ENCODE peak calls at places on chromosomes 3 and 15, in ten cellular contexts. K is CD8-positive, alpha-beta memory T cell; R is suprapubic skin; U is cardiac muscle cell; D is GM23338; V is SJCRH30; X is psoas muscle; J is MM.1S; S is fibroblast of lung; L is iPS DF 6.9. F is an unnamed sample.

GRCh38 chr15:36358094-36358961 is 221.1 kb upstream of the CDIN1 start:
- DNase-seq in K (no peak), R (no peak), U (no peak), D (no peak), V (peak; percentile 3), X (no peak), J (no peak), S (peak; percentile 88), L (no peak), F (no peak)

GRCh38 chr15:89852342-89853005 is 37.8 kb upstream of the ANPEP start:
- DNase-seq in K (no peak), R (no peak), U (no peak), D (no peak), V (no peak), X (no peak), J (no peak), S (no peak), L (no peak), F (no peak)

GRCh38 chr3:187976361-187976900 is 177.5 kb upstream of the LPP start:
- DNase-seq in K (no peak), R (no peak), U (no peak), D (no peak), V (no peak), X (no peak), J (no peak), S (no peak), L (no peak), F (no peak)

GRCh38 chr15:38696120-38696727 is 131.6 kb upstream of the RASGRP1 start:
- DNase-seq in K (no peak), R (peak; percentile 60), U (no peak), D (no peak), V (peak; percentile 12), X (no peak), J (peak; percentile 93), S (no peak), L (no peak), F (no peak)

GRCh38 chr3:182330647-182331046 is 462.7 kb upstream of the ATP11B start:
- DNase-seq in K (no peak), R (no peak), U (no peak), D (no peak), V (no peak), X (no peak), J (peak; percentile 24), S (no peak), L (no peak), F (no peak)

GRCh38 chr3:111903067-111903511 is 44.0 kb downstream of the PHLDB2 start:
- DNase-seq in K (no peak), R (no peak), U (no peak), D (peak; percentile 43), V (no peak), X (no peak), J (no peak), S (peak; percentile 66), L (no peak), F (no peak)

GRCh38 chr15:75104804-75105557 is 81.6 kb downstream of the PPCDC start:
- DNase-seq in K (no peak), R (no peak), U (no peak), D (no peak), V (peak; percentile 97), X (no peak), J (peak; percentile 25), S (peak; percentile 89), L (no peak), F (no peak)

GRCh38 chr3:36372534-36372935 is 7.8 kb upstream of the STAC start:
- DNase-seq in K (no peak), R (no peak), U (no peak), D (no peak), V (no peak), X (no peak), J (no peak), S (no peak), L (no peak), F (no peak)

GRCh38 chr15:60370804-60371700 is 26.7 kb downstream of the ANXA2 start:
- DNase-seq in K (no peak), R (peak; percentile 88), U (no peak), D (no peak), V (peak; percentile 90), X (peak; percentile 69), J (no peak), S (peak; percentile 97), L (no peak), F (peak; percentile 59)

GRCh38 chr3:150737874-150738679 is 24.9 kb downstream of the SIAH2 start:
- DNase-seq in K (no peak), R (no peak), U (no peak), D (peak; percentile 22), V (no peak), X (no peak), J (no peak), S (peak; percentile 41), L (no peak), F (peak; percentile 52)

GRCh38 chr15:77417642-77418041 is 2.3 kb downstream of the PEAK1 start:
- DNase-seq in K (no peak), R (no peak), U (no peak), D (no peak), V (no peak), X (no peak), J (no peak), S (peak; percentile 27), L (no peak), F (no peak)

GRCh38 chr3:150547045-150547753 is 612 bp downstream of the EIF2A start:
- DNase-seq in K (no peak), R (no peak), U (no peak), D (no peak), V (no peak), X (no peak), J (no peak), S (peak; percentile 19), L (peak; percentile 9), F (no peak)

GRCh38 chr15:77527831-77528231 is 104.9 kb downstream of the LINGO1 start:
- DNase-seq in K (no peak), R (peak; percentile 49), U (no peak), D (no peak), V (peak; percentile 42), X (no peak), J (no peak), S (peak; percentile 40), L (no peak), F (no peak)

DNA sequence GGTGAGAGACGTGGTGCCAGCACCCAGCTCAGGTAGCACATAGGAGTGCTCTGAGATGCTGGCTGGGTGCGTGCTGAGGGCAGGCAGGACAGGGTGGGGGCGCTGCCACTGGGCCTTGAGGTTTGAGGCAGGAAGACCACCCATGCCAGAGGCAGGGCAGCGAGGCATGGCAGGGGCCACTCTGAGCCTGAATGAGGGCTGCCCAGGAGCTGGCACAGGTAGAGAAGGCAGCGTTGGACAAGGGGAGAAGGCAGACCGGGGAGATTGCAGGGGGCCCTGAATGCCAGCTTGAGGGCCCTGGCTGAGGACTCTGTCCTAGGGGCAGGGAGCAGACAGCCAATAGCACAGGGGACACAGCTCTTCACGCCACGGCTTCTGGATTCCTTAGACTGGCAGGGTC is 50.2 kb downstream of the ADAMTS7 start:
- DNase-seq in K (no peak), R (peak; percentile 54), U (no peak), D (no peak), V (no peak), X (peak; percentile 11), J (no peak), S (no peak), L (no peak), F (peak; percentile 44)
- H3K27ac ChIP-seq in K (no peak overlapping the region), R (peak overlapping the region; percentile 4), U (peak overlapping the region; percentile 69), D (no peak overlapping the region), V (no peak overlapping the region), X (peak overlapping the region; percentile 24), J (no peak overlapping the region), S (no peak overlapping the region), L (no peak overlapping the region), F (no peak overlapping the region)

DNA sequence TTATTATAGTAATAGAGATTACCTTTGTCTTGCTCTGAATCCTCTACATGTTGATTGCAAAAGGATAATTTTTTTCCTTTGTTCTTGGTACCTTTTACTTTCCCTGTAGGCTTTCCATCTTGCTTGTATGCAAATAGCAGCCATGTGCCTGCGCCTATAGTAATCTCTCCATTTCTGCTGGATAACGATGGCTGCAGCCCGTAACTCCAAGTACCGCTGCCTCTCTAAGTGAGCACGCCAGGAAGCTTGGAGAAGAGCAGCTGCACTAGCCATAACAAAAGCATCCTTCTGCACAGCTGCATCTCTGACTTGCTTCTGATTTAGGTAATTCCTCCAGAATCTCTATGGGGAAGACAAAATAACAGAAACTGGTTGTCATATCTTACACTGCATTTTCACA is 89.3 kb downstream of the NR2E3 start:
- DNase-seq in K (no peak), R (no peak), U (no peak), D (peak; percentile 17), V (peak; percentile 37), X (no peak), J (no peak), S (no peak), L (no peak), F (no peak)
- H3K27ac ChIP-seq in K (no peak overlapping the region), R (no peak overlapping the region), U (no peak overlapping the region), D (no peak overlapping the region), V (no peak overlapping the region), X (no peak overlapping the region), J (no peak overlapping the region), S (no peak overlapping the region), L (no peak overlapping the region), F (no peak overlapping the region)

DNA sequence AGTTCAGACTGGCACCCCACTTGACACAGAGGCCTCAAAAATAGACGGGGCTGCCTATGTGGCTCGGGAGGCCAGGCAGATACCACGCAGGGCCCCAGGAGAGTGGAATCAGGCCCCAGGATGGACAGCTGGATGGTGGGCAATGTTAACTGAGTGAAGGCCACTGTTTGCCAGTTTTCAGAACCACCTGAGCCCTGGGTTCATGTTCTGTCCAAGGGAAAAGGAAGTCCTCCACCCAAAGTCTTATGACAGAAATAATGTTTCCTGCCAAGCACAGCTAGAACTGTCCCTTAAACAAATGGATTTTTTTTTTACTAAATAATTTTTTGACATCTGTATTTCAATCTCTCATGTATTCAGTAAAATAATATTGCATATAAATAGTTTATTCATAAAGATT is 228.4 kb downstream of the KLF13 start:
- DNase-seq in K (no peak), R (no peak), U (no peak), D (no peak), V (no peak), X (no peak), J (no peak), S (no peak), L (no peak), F (no peak)
- H3K27ac ChIP-seq in K (no peak overlapping the region), R (no peak overlapping the region), U (no peak overlapping the region), D (no peak overlapping the region), V (no peak overlapping the region), X (peak overlapping the region; percentile 16), J (no peak overlapping the region), S (no peak overlapping the region), L (no peak overlapping the region), F (no peak overlapping the region)

DNA sequence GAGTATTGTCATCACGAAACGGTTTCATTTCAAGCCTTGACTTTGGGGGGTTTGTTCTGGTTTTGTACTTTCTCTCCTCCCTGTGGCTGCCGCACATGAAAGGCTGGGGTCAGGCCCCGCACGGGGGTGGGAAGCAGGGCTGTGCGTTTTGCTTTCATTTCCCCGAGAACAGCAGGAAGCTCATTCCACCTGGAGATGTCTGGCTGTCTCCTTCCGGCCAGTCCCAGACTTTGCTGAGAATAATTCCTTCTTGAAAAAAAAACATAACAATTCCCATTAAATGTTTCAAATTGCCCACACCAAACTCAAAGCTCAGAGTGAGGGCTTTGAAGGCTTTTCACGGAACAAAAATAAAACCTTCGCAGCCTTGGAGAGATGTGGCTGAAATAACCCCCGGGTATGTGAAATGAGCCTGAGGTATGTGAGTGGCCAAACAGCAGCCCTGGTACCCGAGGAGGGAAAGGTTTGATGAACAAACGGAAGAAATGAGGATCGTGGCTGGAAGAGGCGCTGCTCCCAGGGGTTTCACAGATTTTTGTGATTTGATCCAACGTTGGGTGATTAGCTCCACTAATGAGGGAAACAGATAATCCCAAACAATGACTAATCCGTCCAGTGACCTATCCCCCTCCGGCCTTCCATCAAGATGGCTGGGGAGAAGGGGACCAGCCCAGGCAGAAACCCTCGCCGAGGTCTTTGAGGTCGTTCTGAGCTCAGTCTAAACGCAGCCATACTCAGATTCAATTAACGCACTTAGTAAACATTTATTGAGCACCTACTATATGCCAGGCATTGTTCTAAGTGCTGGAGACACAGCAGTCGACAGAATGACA is 126.9 kb upstream of the MEF2A start:
- DNase-seq in K (peak; percentile 74), R (no peak), U (no peak), D (peak; percentile 25), V (no peak), X (no peak), J (no peak), S (no peak), L (no peak), F (peak; percentile 62)
- H3K27ac ChIP-seq in K (no peak overlapping the region), R (peak overlapping the region; percentile 10), U (no peak overlapping the region), D (no peak overlapping the region), V (no peak overlapping the region), X (peak overlapping the region; percentile 25), J (no peak overlapping the region), S (no peak overlapping the region), L (no peak overlapping the region), F (no peak overlapping the region)

F was measured in ovary.